ENCODE peak calls at places on chromosomes 2 and 18, in six cellular contexts. R is MM.1S; D is endothelial cell; S is heart left ventricle; U is H1; P is CD8-positive, alpha-beta T cell. G is an unnamed sample.

GRCh38 chr18:47284691-47285370 is 33.4 kb upstream of the SKOR2 start:
- DNase-seq in S (no peak), U (no peak), D (no peak), R (peak), P (no peak), G (no peak)

GRCh38 chr2:173298536-173299097 is 56.1 kb upstream of the CDCA7 start:
- DNase-seq in R (no peak), D (no peak), S (no peak), U (no peak), P (no peak), G (no peak)

GRCh38 chr2:239669181-239669898 is 268.5 kb upstream of the HDAC4 start:
- DNase-seq in R (no peak), D (no peak), U (no peak), S (no peak), P (no peak), G (no peak)

GRCh38 chr2:104841694-104842093 is 12.2 kb upstream of the POU3F3 start:
- DNase-seq in R (no peak), D (no peak), P (no peak), S (no peak), U (no peak), G (no peak)

GRCh38 chr2:120826716-120827410 is 91.2 kb downstream of the GLI2 start:
- DNase-seq in D (no peak), S (no peak), U (no peak), R (no peak), P (no peak), G (no peak)

GRCh38 chr2:40343904-40344303 is 108.0 kb downstream of the SLC8A1 start:
- DNase-seq in U (no peak), S (no peak), D (no peak), R (no peak), P (no peak), G (no peak)

GRCh38 chr2:6883448-6884122 is 6.0 kb downstream of the RSAD2 start:
- DNase-seq in P (no peak), D (no peak), S (peak), U (no peak), R (no peak), G (no peak)

GRCh38 chr2:6392966-6393365 is 472.7 kb downstream of the CMPK2 start:
- DNase-seq in S (no peak), R (no peak), D (no peak), P (no peak), U (no peak), G (no peak)

GRCh38 chr2:229719926-229720652 is 5.7 kb upstream of the DNER start:
- DNase-seq in U (no peak), D (no peak), S (no peak), P (no peak), R (no peak), G (no peak)

GRCh38 chr2:88074854-88075292 is 7.2 kb downstream of the SMYD1 start:
- DNase-seq in D (no peak), R (no peak), S (no peak), U (no peak), P (no peak), G (no peak)

GRCh38 chr2:85886585-85886984 is 2.2 kb downstream of the ST3GAL5 start:
- DNase-seq in P (peak), R (no peak), U (no peak), D (no peak), S (no peak), G (no peak)

GRCh38 chr2:102549027-102549426 is 70.3 kb upstream of the SLC9A2 start:
- DNase-seq in D (no peak), U (no peak), R (no peak), S (no peak), P (no peak), G (no peak)

GRCh38 chr2:15259356-15259756 is 301.8 kb downstream of the NBAS start:
- DNase-seq in R (no peak), U (peak), S (no peak), D (no peak), P (no peak), G (no peak)

GRCh38 chr2:106868199-106868598 is 17.8 kb downstream of the ST6GAL2 start:
- DNase-seq in S (no peak), R (no peak), U (no peak), D (no peak), P (no peak), G (no peak)

GRCh38 chr2:30084915-30085314 is 61.9 kb upstream of the YPEL5 start:
- DNase-seq in R (no peak), P (no peak), S (no peak), U (no peak), D (no peak), G (no peak)

GRCh38 chr2:238220892-238221521 is 17.5 kb upstream of the ILKAP start:
- DNase-seq in D (no peak), R (no peak), P (no peak), S (no peak), U (no peak), G (no peak)

GRCh38 chr2:116517936-116518335 is 1296.6 kb upstream of the DDX18 start:
- DNase-seq in U (no peak), P (no peak), D (no peak), R (peak), S (no peak), G (no peak)

GRCh38 chr2:207264310-207264709 is 98.6 kb upstream of the KLF7 start:
- DNase-seq in S (no peak), D (no peak), R (no peak), U (no peak), P (no peak), G (no peak)

GRCh38 chr2:218485986-218486667 is 67.2 kb downstream of the VIL1 start:
- DNase-seq in U (no peak), P (no peak), R (no peak), D (no peak), S (no peak), G (no peak)

GRCh38 chr2:102112692-102113665 is 29.6 kb upstream of the IL1R1 start:
- DNase-seq in S (no peak), D (no peak), P (no peak), U (no peak), R (no peak), G (no peak)

GRCh38 chr18:31555971-31556747 is 35.5 kb upstream of the TTR start:
- DNase-seq in R (peak), S (no peak), P (peak), U (no peak), D (peak), G (peak)

GRCh38 chr18:57029761-57030160 is 117.1 kb upstream of the BOD1L2 start:
- DNase-seq in S (no peak), U (no peak), R (no peak), P (no peak), D (no peak), G (peak)

GRCh38 chr2:166539340-166540162 is 45.5 kb upstream of the SCN7A start:
- DNase-seq in R (peak), D (peak), U (no peak), P (peak), S (no peak), G (no peak)

GRCh38 chr2:102826904-102827303 is 65.1 kb downstream of the TMEM182 start:
- DNase-seq in D (no peak), U (no peak), S (peak), R (no peak), P (no peak), G (no peak)

GRCh38 chr2:105885456-105885855 is 140.7 kb downstream of the NCK2 start:
- DNase-seq in D (no peak), P (no peak), S (no peak), R (peak), U (no peak), G (no peak)

GRCh38 chr18:22726469-22726868 is 206.7 kb upstream of the RBBP8 start:
- DNase-seq in S (no peak), P (no peak), U (no peak), D (no peak), R (peak), G (no peak)

GRCh38 chr2:174325932-174326879 is 8.5 kb upstream of the SP9 start:
- DNase-seq in D (peak), P (peak), S (peak), U (peak), R (peak), G (no peak)

GRCh38 chr18:2223859-2224258 is 347.4 kb downstream of the METTL4 start:
- DNase-seq in D (peak), P (no peak), S (no peak), U (peak), R (no peak), G (no peak)
- TF ChIP-seq CTCF in D (peak), P (no peak), S (peak), U (no peak), R (peak), G (peak)

GRCh38 chr18:62716679-62717058 is 1.3 kb downstream of the PHLPP1 start:
- DNase-seq in U (peak), D (peak), S (peak), R (peak), P (peak), G (peak)
- TF ChIP-seq CTCF in U (no peak), D (no peak), S (peak), R (no peak), P (no peak), G (peak)

GRCh38 chr2:205696541-205697441 is 14.5 kb downstream of the NRP2 start:
- DNase-seq in P (no peak), U (no peak), D (peak), R (no peak), S (no peak), G (no peak)
- TF ChIP-seq CTCF in P (no peak), U (peak), D (no peak), R (no peak), S (no peak), G (no peak)

DNA sequence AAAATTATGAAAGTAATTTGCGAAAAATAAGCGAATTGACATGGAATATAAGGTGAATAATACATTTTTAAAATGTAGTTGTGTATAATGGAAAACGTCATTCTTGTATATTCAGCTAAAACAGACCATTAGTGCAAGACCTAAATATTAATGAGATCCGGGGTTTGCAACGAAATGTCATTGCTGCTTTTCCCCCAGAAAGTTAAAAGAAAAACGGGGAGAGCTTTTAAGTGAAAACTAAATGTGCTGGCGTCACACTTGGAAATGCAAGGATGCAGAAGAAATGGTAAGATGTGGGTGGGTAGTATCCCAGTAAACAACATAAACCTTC is 491 bp upstream of the SGO2 start:
- DNase-seq in U (no peak), S (no peak), P (no peak), D (no peak), R (no peak), G (no peak)
- TF ChIP-seq CTCF in U (no peak), S (no peak), P (no peak), D (no peak), R (no peak), G (no peak)

GRCh38 chr18:10194592-10194991 is 259.8 kb upstream of the APCDD1 start:
- DNase-seq in P (no peak), S (no peak), U (no peak), R (no peak), D (no peak), G (no peak)
- TF ChIP-seq CTCF in P (no peak), S (no peak), U (no peak), R (no peak), D (no peak), G (no peak)

G was measured in D721Med.